ENCODE peak calls at places on chromosomes 12 and 14, in nine cellular contexts. A is PC-3, J is cardiac muscle cell, K is SK-N-MC, L is substantia nigra, I is transverse colon, D is fibroblast of lung, X is HCT116, U is aorta. V is an unnamed sample.
A peak's percentile ranks its signal among the peaks of the same experiment; 100 is the strongest.

GRCh38 chr12:92133795-92134637 is 11.6 kb downstream of the BTG1 start:
- DNase-seq in A (peak; percentile 46), J (no peak), K (no peak), L (no peak), I (no peak), D (no peak), X (no peak), U (no peak), V (no peak)

GRCh38 chr14:71203306-71203705 is 296.0 kb downstream of the PCNX1 start:
- DNase-seq in A (no peak), J (no peak), K (no peak), L (no peak), I (no peak), D (no peak), X (no peak), U (no peak), V (no peak)

GRCh38 chr14:78143489-78144145 is 26.6 kb upstream of the NRXN3 start:
- DNase-seq in A (peak; percentile 42), J (no peak), K (no peak), L (no peak), I (no peak), D (no peak), X (no peak), U (no peak), V (no peak)

GRCh38 chr14:28635387-28635786 is 131.2 kb upstream of the FOXG1 start:
- DNase-seq in A (peak; percentile 65), J (peak; percentile 39), K (peak; percentile 2), L (no peak), I (no peak), D (peak; percentile 69), X (peak; percentile 3), U (no peak), V (no peak)

GRCh38 chr14:28613526-28613925 is 153.1 kb upstream of the FOXG1 start:
- DNase-seq in A (no peak), J (no peak), K (no peak), L (no peak), I (no peak), D (no peak), X (no peak), U (no peak), V (no peak)

GRCh38 chr12:81360916-81361315 is 283.0 kb downstream of the ACSS3 start:
- DNase-seq in A (no peak), J (no peak), K (no peak), L (no peak), I (no peak), D (no peak), X (no peak), U (no peak), V (no peak)

GRCh38 chr12:18323159-18323558 is 61.8 kb downstream of the PIK3C2G start:
- DNase-seq in A (peak; percentile 12), J (no peak), K (no peak), L (no peak), I (no peak), D (peak; percentile 31), X (no peak), U (no peak), V (no peak)

GRCh38 chr14:77302926-77303325 is 17.8 kb downstream of the POMT2 start:
- DNase-seq in A (peak; percentile 97), J (no peak), K (no peak), L (no peak), I (no peak), D (peak; percentile 28), X (peak; percentile 65), U (no peak), V (no peak)

GRCh38 chr12:15757553-15758255 is 31.5 kb downstream of the EPS8 start:
- DNase-seq in A (peak; percentile 85), J (no peak), K (no peak), L (no peak), I (no peak), D (peak; percentile 77), X (peak; percentile 84), U (peak; percentile 46), V (no peak)

GRCh38 chr12:3885179-3886094 is 12.2 kb upstream of the PARP11 start:
- DNase-seq in A (peak; percentile 40), J (peak; percentile 56), K (peak; percentile 57), L (no peak), I (no peak), D (peak; percentile 77), X (peak; percentile 8), U (no peak), V (peak; percentile 9)

GRCh38 chr12:13005649-13006048 is 5.6 kb upstream of the HEBP1 start:
- DNase-seq in A (no peak), J (no peak), K (no peak), L (no peak), I (no peak), D (no peak), X (no peak), U (no peak), V (no peak)

GRCh38 chr14:105533391-105533790 is 7.0 kb downstream of the TMEM121 start:
- DNase-seq in A (no peak), J (no peak), K (no peak), L (no peak), I (no peak), D (no peak), X (no peak), U (no peak), V (no peak)

GRCh38 chr12:55760663-55761062 is 17.7 kb downstream of the GDF11 start:
- DNase-seq in A (no peak), J (no peak), K (no peak), L (no peak), I (no peak), D (no peak), X (no peak), U (no peak), V (no peak)

GRCh38 chr12:95258146-95258545 is 40.5 kb downstream of the VEZT start:
- DNase-seq in A (peak; percentile 49), J (no peak), K (no peak), L (no peak), I (no peak), D (no peak), X (no peak), U (no peak), V (no peak)

GRCh38 chr14:90103808-90104207 is 42.0 kb downstream of the KCNK13 start:
- DNase-seq in A (peak; percentile 68), J (no peak), K (no peak), L (no peak), I (no peak), D (no peak), X (no peak), U (no peak), V (no peak)

GRCh38 chr12:11717533-11717961 is 68.1 kb downstream of the ETV6 start:
- DNase-seq in A (no peak), J (no peak), K (no peak), L (no peak), I (no peak), D (peak; percentile 47), X (no peak), U (no peak), V (no peak)

GRCh38 chr14:104676694-104677505 is 12.5 kb upstream of the INF2 start:
- DNase-seq in A (no peak), J (peak; percentile 49), K (no peak), L (no peak), I (peak; percentile 35), D (no peak), X (no peak), U (peak; percentile 64), V (no peak)

GRCh38 chr12:50390284-50390683 is 6.1 kb downstream of the FAM186A start:
- DNase-seq in A (peak; percentile 97), J (no peak), K (no peak), L (no peak), I (no peak), D (peak; percentile 73), X (peak; percentile 21), U (no peak), V (no peak)

GRCh38 chr12:53941187-53941586 is 2.6 kb downstream of the HOXC13 start:
- DNase-seq in A (no peak), J (no peak), K (no peak), L (no peak), I (no peak), D (no peak), X (no peak), U (no peak), V (no peak)

DNA sequence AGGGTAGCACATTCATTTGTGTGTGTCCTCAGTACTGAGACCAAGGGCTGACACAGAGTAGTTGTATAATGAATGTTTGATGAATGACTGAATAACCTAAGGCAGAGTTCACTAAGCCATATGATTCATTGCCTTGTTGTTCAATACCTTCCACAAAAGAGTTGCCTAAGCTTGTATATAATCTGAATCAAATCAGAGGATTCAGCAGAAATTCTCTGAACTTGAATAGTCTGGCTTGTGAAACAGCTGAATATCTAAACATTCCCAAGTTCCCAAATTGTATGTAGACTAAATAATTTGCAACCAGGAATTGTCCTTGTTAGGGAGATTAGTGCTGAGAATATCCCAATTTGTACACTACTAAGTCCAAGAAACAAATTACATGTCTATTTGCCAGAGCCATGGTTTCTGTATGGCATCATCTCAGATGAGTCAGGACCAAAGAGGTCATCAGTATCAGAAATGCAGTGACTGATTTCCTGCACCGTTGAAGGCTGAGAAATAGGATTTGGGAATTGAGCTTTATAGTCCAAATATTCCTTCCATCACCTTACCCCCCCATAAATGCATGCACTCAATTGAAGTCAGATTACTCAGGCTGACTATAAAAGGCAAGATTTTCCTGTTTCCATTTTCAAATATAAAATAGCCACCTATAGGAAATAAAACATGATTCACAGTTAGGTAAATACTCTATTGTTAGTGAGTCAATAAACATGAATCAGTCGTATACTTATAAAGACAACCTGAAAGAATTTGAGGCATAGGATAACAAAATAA is 168.7 kb downstream of the PHLDA1 start:
- DNase-seq in A (peak; percentile 97), J (no peak), K (no peak), L (no peak), I (no peak), D (peak; percentile 70), X (peak; percentile 84), U (no peak), V (no peak)
- H3K27ac ChIP-seq in A (peak overlapping the region; percentile 98), J (no peak overlapping the region), K (no peak overlapping the region), L (no peak overlapping the region), I (no peak overlapping the region), D (peak overlapping the region; percentile 62), X (peak overlapping the region; percentile 87), U (no peak overlapping the region), V (no peak overlapping the region)

GRCh38 chr14:94659953-94660946 is 48.1 kb downstream of the SERPINA3 start:
- DNase-seq in A (no peak), J (no peak), K (no peak), L (no peak), I (no peak), D (no peak), X (no peak), U (no peak), V (no peak)
- H3K27ac ChIP-seq in A (no peak overlapping the region), J (no peak overlapping the region), K (no peak overlapping the region), L (no peak overlapping the region), I (no peak overlapping the region), D (no peak overlapping the region), X (no peak overlapping the region), U (no peak overlapping the region), V (no peak overlapping the region)

DNA sequence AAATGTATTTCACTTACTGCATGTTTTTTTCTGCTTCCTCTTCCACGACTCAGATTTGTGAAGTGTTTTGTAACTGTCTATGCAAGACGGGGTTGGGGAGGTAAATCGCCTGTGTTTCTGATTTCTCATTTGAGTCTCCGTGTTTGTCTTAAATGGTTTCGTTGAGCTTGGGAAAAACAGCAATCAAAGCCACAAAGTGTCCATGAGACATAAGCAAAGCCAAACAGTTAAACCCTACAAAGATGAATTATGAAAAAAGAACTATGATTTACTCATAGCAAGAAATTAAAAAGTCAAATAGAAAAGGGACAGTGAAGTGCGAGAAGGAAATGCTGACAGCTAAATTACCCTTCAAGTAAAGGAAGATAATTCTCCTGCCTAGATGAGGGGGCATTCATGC is 164.3 kb upstream of the TMPO start:
- DNase-seq in A (no peak), J (no peak), K (no peak), L (no peak), I (no peak), D (no peak), X (no peak), U (no peak), V (no peak)
- H3K27ac ChIP-seq in A (no peak overlapping the region), J (no peak overlapping the region), K (no peak overlapping the region), L (no peak overlapping the region), I (no peak overlapping the region), D (no peak overlapping the region), X (no peak overlapping the region), U (no peak overlapping the region), V (no peak overlapping the region)

GRCh38 chr14:100554082-100554677 is 33.0 kb downstream of the BEGAIN start:
- DNase-seq in A (no peak), J (no peak), K (no peak), L (no peak), I (peak; percentile 88), D (no peak), X (no peak), U (no peak), V (peak; percentile 54)
- H3K27ac ChIP-seq in A (no peak overlapping the region), J (no peak overlapping the region), K (no peak overlapping the region), L (no peak overlapping the region), I (no peak overlapping the region), D (no peak overlapping the region), X (peak overlapping the region; percentile 5), U (no peak overlapping the region), V (peak overlapping the region; percentile 16)

V was measured in caudate nucleus.